ENCODE peak calls at places on chromosome 12, in nine cellular contexts. One of them, this sample, is unnamed.

GRCh38 chr12:132739600-132740312 is 21.9 kb downstream of the ANKLE2 start:
- DNase-seq in heart left ventricle: no peak
- DNase-seq in A549: no peak
- DNase-seq in HFFc6: no peak
- DNase-seq in CD4-positive, alpha-beta T cell: no peak
- DNase-seq in Caco-2: no peak
- DNase-seq in BJ: no peak
- DNase-seq in heart right ventricle: no peak
- DNase-seq in WTC11: no peak
- DNase-seq in this sample: no peak

GRCh38 chr12:117903441-117903840 is 65.3 kb downstream of the KSR2 start:
- DNase-seq in BJ: no peak
- DNase-seq in HFFc6: no peak
- DNase-seq in CD4-positive, alpha-beta T cell: no peak
- DNase-seq in heart right ventricle: no peak
- DNase-seq in WTC11: no peak
- DNase-seq in Caco-2: no peak
- DNase-seq in heart left ventricle: no peak
- DNase-seq in A549: no peak
- DNase-seq in this sample: no peak

GRCh38 chr12:121494093-121494787 is 86.6 kb downstream of the KDM2B start:
- DNase-seq in A549: peak; percentile 49
- DNase-seq in WTC11: peak; percentile 84
- DNase-seq in Caco-2: no peak
- DNase-seq in BJ: no peak
- DNase-seq in HFFc6: peak; percentile 17
- DNase-seq in CD4-positive, alpha-beta T cell: peak; percentile 58
- DNase-seq in heart left ventricle: peak; percentile 27
- DNase-seq in heart right ventricle: peak; percentile 16
- DNase-seq in this sample: peak; percentile 8

GRCh38 chr12:47547077-47547476 is 158.8 kb downstream of the RPAP3 start:
- DNase-seq in BJ: no peak
- DNase-seq in HFFc6: peak; percentile 55
- DNase-seq in Caco-2: no peak
- DNase-seq in heart right ventricle: no peak
- DNase-seq in WTC11: no peak
- DNase-seq in heart left ventricle: no peak
- DNase-seq in A549: peak; percentile 49
- DNase-seq in CD4-positive, alpha-beta T cell: no peak
- DNase-seq in this sample: peak; percentile 23

GRCh38 chr12:106018286-106018685 is 120.5 kb downstream of the NUAK1 start:
- DNase-seq in heart left ventricle: no peak
- DNase-seq in CD4-positive, alpha-beta T cell: no peak
- DNase-seq in Caco-2: no peak
- DNase-seq in WTC11: no peak
- DNase-seq in heart right ventricle: no peak
- DNase-seq in A549: no peak
- DNase-seq in BJ: no peak
- DNase-seq in HFFc6: no peak
- DNase-seq in this sample: no peak

GRCh38 chr12:15601210-15601800 is 187.9 kb downstream of the EPS8 start:
- DNase-seq in CD4-positive, alpha-beta T cell: no peak
- DNase-seq in Caco-2: no peak
- DNase-seq in BJ: no peak
- DNase-seq in HFFc6: peak; percentile 65
- DNase-seq in heart left ventricle: no peak
- DNase-seq in A549: peak; percentile 74
- DNase-seq in heart right ventricle: no peak
- DNase-seq in WTC11: no peak
- DNase-seq in this sample: peak; percentile 39

GRCh38 chr12:128969480-128970055 is 116.3 kb downstream of the GLT1D1 start:
- DNase-seq in BJ: no peak
- DNase-seq in CD4-positive, alpha-beta T cell: no peak
- DNase-seq in heart right ventricle: no peak
- DNase-seq in A549: peak; percentile 47
- DNase-seq in Caco-2: peak; percentile 55
- DNase-seq in heart left ventricle: no peak
- DNase-seq in HFFc6: no peak
- DNase-seq in WTC11: peak; percentile 36
- DNase-seq in this sample: no peak

GRCh38 chr12:24487606-24488005 is 461.3 kb downstream of the BCAT1 start:
- DNase-seq in heart left ventricle: no peak
- DNase-seq in CD4-positive, alpha-beta T cell: no peak
- DNase-seq in heart right ventricle: no peak
- DNase-seq in HFFc6: no peak
- DNase-seq in BJ: no peak
- DNase-seq in A549: no peak
- DNase-seq in Caco-2: no peak
- DNase-seq in WTC11: no peak
- DNase-seq in this sample: no peak

GRCh38 chr12:32773686-32774085 is 18.0 kb upstream of the YARS2 start:
- DNase-seq in Caco-2: no peak
- DNase-seq in heart left ventricle: no peak
- DNase-seq in HFFc6: no peak
- DNase-seq in BJ: no peak
- DNase-seq in heart right ventricle: no peak
- DNase-seq in CD4-positive, alpha-beta T cell: no peak
- DNase-seq in WTC11: no peak
- DNase-seq in A549: no peak
- DNase-seq in this sample: no peak

GRCh38 chr12:76032043-76032981 is 736 bp upstream of the PHLDA1 start:
- DNase-seq in Caco-2: peak; percentile 49
- DNase-seq in heart left ventricle: peak; percentile 52
- DNase-seq in HFFc6: peak; percentile 60
- DNase-seq in heart right ventricle: peak; percentile 58
- DNase-seq in WTC11: peak; percentile 41
- DNase-seq in BJ: no peak
- DNase-seq in CD4-positive, alpha-beta T cell: peak; percentile 29
- DNase-seq in A549: peak; percentile 74
- DNase-seq in this sample: no peak

GRCh38 chr12:19129486-19130223 is at the start of gene PLEKHA5:
- DNase-seq in BJ: no peak
- DNase-seq in HFFc6: peak; percentile 56
- DNase-seq in heart right ventricle: peak; percentile 68
- DNase-seq in Caco-2: peak; percentile 88
- DNase-seq in heart left ventricle: peak; percentile 79
- DNase-seq in A549: peak; percentile 64
- DNase-seq in WTC11: peak; percentile 75
- DNase-seq in CD4-positive, alpha-beta T cell: peak; percentile 8
- DNase-seq in this sample: peak; percentile 32

GRCh38 chr12:102298022-102298421 is 100.4 kb upstream of the PMCH start:
- DNase-seq in CD4-positive, alpha-beta T cell: no peak
- DNase-seq in A549: peak; percentile 7
- DNase-seq in heart right ventricle: no peak
- DNase-seq in Caco-2: no peak
- DNase-seq in WTC11: no peak
- DNase-seq in heart left ventricle: no peak
- DNase-seq in BJ: peak; percentile 84
- DNase-seq in HFFc6: peak; percentile 75
- DNase-seq in this sample: no peak

GRCh38 chr12:44428825-44429224 is 447.3 kb downstream of the NELL2 start:
- DNase-seq in WTC11: peak; percentile 18
- DNase-seq in heart left ventricle: no peak
- DNase-seq in CD4-positive, alpha-beta T cell: no peak
- DNase-seq in HFFc6: no peak
- DNase-seq in heart right ventricle: no peak
- DNase-seq in A549: no peak
- DNase-seq in BJ: no peak
- DNase-seq in Caco-2: no peak
- DNase-seq in this sample: no peak

GRCh38 chr12:49881400-49882247 is 22.1 kb downstream of the FAIM2 start:
- DNase-seq in A549: no peak
- DNase-seq in heart right ventricle: no peak
- DNase-seq in heart left ventricle: no peak
- DNase-seq in Caco-2: no peak
- DNase-seq in BJ: no peak
- DNase-seq in WTC11: no peak
- DNase-seq in HFFc6: no peak
- DNase-seq in CD4-positive, alpha-beta T cell: no peak
- DNase-seq in this sample: no peak

GRCh38 chr12:110249716-110250225 is 31.3 kb upstream of the ATP2A2 start:
- DNase-seq in CD4-positive, alpha-beta T cell: no peak
- DNase-seq in heart right ventricle: peak; percentile 53
- DNase-seq in heart left ventricle: peak; percentile 50
- DNase-seq in BJ: no peak
- DNase-seq in A549: peak; percentile 66
- DNase-seq in Caco-2: no peak
- DNase-seq in WTC11: no peak
- DNase-seq in HFFc6: no peak
- DNase-seq in this sample: no peak

GRCh38 chr12:101653030-101653429 is 44.4 kb upstream of the CHPT1 start:
- DNase-seq in A549: no peak
- DNase-seq in BJ: no peak
- DNase-seq in HFFc6: no peak
- DNase-seq in heart left ventricle: no peak
- DNase-seq in CD4-positive, alpha-beta T cell: no peak
- DNase-seq in Caco-2: no peak
- DNase-seq in heart right ventricle: no peak
- DNase-seq in WTC11: no peak
- DNase-seq in this sample: no peak

GRCh38 chr12:120466560-120467315 is 2.8 kb downstream of the SRSF9 start:
- DNase-seq in heart left ventricle: peak; percentile 28
- DNase-seq in heart right ventricle: peak; percentile 7
- DNase-seq in A549: peak; percentile 64
- DNase-seq in HFFc6: peak; percentile 38
- DNase-seq in CD4-positive, alpha-beta T cell: peak; percentile 31
- DNase-seq in WTC11: peak; percentile 63
- DNase-seq in BJ: no peak
- DNase-seq in Caco-2: peak; percentile 54
- DNase-seq in this sample: no peak

GRCh38 chr12:98909749-98910148 is 264.7 kb downstream of the APAF1 start:
- DNase-seq in heart left ventricle: no peak
- DNase-seq in BJ: no peak
- DNase-seq in A549: no peak
- DNase-seq in HFFc6: no peak
- DNase-seq in heart right ventricle: no peak
- DNase-seq in Caco-2: no peak
- DNase-seq in CD4-positive, alpha-beta T cell: no peak
- DNase-seq in WTC11: peak; percentile 73
- DNase-seq in this sample: no peak

GRCh38 chr12:50006754-50007442 is 18.4 kb downstream of the RACGAP1 start:
- DNase-seq in Caco-2: no peak
- DNase-seq in HFFc6: peak; percentile 49
- DNase-seq in heart right ventricle: no peak
- DNase-seq in A549: no peak
- DNase-seq in WTC11: no peak
- DNase-seq in CD4-positive, alpha-beta T cell: no peak
- DNase-seq in heart left ventricle: no peak
- DNase-seq in BJ: no peak
- DNase-seq in this sample: no peak

GRCh38 chr12:79347852-79348251 is 342.9 kb downstream of the PAWR start:
- DNase-seq in Caco-2: no peak
- DNase-seq in BJ: no peak
- DNase-seq in WTC11: no peak
- DNase-seq in heart left ventricle: no peak
- DNase-seq in A549: no peak
- DNase-seq in heart right ventricle: no peak
- DNase-seq in HFFc6: no peak
- DNase-seq in CD4-positive, alpha-beta T cell: no peak
- DNase-seq in this sample: no peak

DNA sequence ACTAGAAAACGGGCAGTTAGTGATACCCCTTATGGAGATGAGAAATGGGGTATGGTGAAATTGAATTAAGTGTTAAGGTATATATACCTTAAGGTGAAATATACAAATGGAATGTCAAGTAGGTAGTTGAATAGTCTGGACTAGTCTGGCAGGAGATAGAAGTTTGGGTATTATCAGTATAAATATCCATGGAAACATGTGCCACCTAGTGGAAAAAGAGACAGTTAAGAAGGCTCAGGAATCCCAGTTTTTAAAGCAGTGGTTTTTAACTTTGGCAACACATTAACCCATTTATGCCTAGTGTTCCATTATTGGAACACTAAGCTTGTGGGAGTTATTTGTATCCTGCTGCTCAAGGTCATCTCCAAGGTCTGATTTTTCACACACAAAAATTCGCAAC is 38.6 kb upstream of the TPH2 start:
- DNase-seq in CD4-positive, alpha-beta T cell: no peak
- DNase-seq in heart left ventricle: no peak
- DNase-seq in BJ: no peak
- DNase-seq in HFFc6: peak; percentile 15
- DNase-seq in WTC11: no peak
- DNase-seq in A549: peak; percentile 7
- DNase-seq in heart right ventricle: no peak
- DNase-seq in Caco-2: no peak
- DNase-seq in this sample: no peak
- TF ChIP-seq CTCF in CD4-positive, alpha-beta T cell: no peak
- TF ChIP-seq CTCF in heart left ventricle: peak; percentile 14
- TF ChIP-seq CTCF in BJ: peak; percentile 29
- TF ChIP-seq CTCF in HFFc6: peak; percentile 77
- TF ChIP-seq CTCF in WTC11: no peak
- TF ChIP-seq CTCF in A549: peak; percentile 41
- TF ChIP-seq CTCF in heart right ventricle: no peak
- TF ChIP-seq CTCF in Caco-2: no peak
- TF ChIP-seq CTCF in this sample: peak; percentile 43

GRCh38 chr12:62983594-62983993 is 48.6 kb upstream of the PPM1H start:
- DNase-seq in heart left ventricle: no peak
- DNase-seq in A549: peak; percentile 29
- DNase-seq in Caco-2: no peak
- DNase-seq in CD4-positive, alpha-beta T cell: no peak
- DNase-seq in heart right ventricle: no peak
- DNase-seq in WTC11: peak; percentile 32
- DNase-seq in BJ: no peak
- DNase-seq in HFFc6: no peak
- DNase-seq in this sample: no peak
- TF ChIP-seq CTCF in heart left ventricle: no peak
- TF ChIP-seq CTCF in A549: peak; percentile 39
- TF ChIP-seq CTCF in Caco-2: no peak
- TF ChIP-seq CTCF in CD4-positive, alpha-beta T cell: no peak
- TF ChIP-seq CTCF in heart right ventricle: no peak
- TF ChIP-seq CTCF in WTC11: no peak
- TF ChIP-seq CTCF in BJ: peak; percentile 2
- TF ChIP-seq CTCF in HFFc6: peak; percentile 50
- TF ChIP-seq CTCF in this sample: no peak

GRCh38 chr12:12890815-12891645 is at the start of gene GPRC5A:
- DNase-seq in heart right ventricle: peak; percentile 78
- DNase-seq in A549: peak; percentile 99
- DNase-seq in WTC11: peak; percentile 55
- DNase-seq in Caco-2: peak; percentile 95
- DNase-seq in BJ: peak; percentile 96
- DNase-seq in heart left ventricle: peak; percentile 61
- DNase-seq in CD4-positive, alpha-beta T cell: no peak
- DNase-seq in HFFc6: peak; percentile 97
- DNase-seq in this sample: peak; percentile 82
- TF ChIP-seq CTCF in heart right ventricle: no peak
- TF ChIP-seq CTCF in A549: peak; percentile 40
- TF ChIP-seq CTCF in WTC11: no peak
- TF ChIP-seq CTCF in Caco-2: no peak
- TF ChIP-seq CTCF in BJ: peak; percentile 47
- TF ChIP-seq CTCF in heart left ventricle: no peak
- TF ChIP-seq CTCF in CD4-positive, alpha-beta T cell: no peak
- TF ChIP-seq CTCF in HFFc6: peak; percentile 54
- TF ChIP-seq CTCF in this sample: peak; percentile 37

GRCh38 chr12:74646831-74647230 is 109.2 kb downstream of the ATXN7L3B start:
- DNase-seq in BJ: no peak
- DNase-seq in Caco-2: no peak
- DNase-seq in CD4-positive, alpha-beta T cell: no peak
- DNase-seq in WTC11: no peak
- DNase-seq in A549: peak; percentile 18
- DNase-seq in heart right ventricle: no peak
- DNase-seq in heart left ventricle: no peak
- DNase-seq in HFFc6: no peak
- DNase-seq in this sample: no peak
- TF ChIP-seq CTCF in BJ: no peak
- TF ChIP-seq CTCF in Caco-2: no peak
- TF ChIP-seq CTCF in CD4-positive, alpha-beta T cell: no peak
- TF ChIP-seq CTCF in WTC11: no peak
- TF ChIP-seq CTCF in A549: peak; percentile 42
- TF ChIP-seq CTCF in heart right ventricle: peak; percentile 22
- TF ChIP-seq CTCF in heart left ventricle: no peak
- TF ChIP-seq CTCF in HFFc6: no peak
- TF ChIP-seq CTCF in this sample: no peak